ENCODE peak calls at places on chromosomes 11 and 22, in nine cellular contexts. One of them, this sample, is unnamed.
A peak's percentile ranks its signal among the peaks of the same experiment; 100 is the strongest.

GRCh38 chr22:50318698-50319411 is 8.0 kb downstream of the DENND6B start:
- DNase-seq in PC-3: no peak
- DNase-seq in CD8-positive, alpha-beta T cell: no peak
- DNase-seq in fibroblast of lung: no peak
- DNase-seq in DND-41: no peak
- DNase-seq in HL-60: no peak
- DNase-seq in mammary epithelial cell: no peak
- DNase-seq in OCI-LY7: peak; percentile 93
- DNase-seq in thoracic aorta: no peak
- DNase-seq in this sample: peak; percentile 57

GRCh38 chr11:127345819-127346459 is 345.4 kb upstream of the KIRREL3 start:
- DNase-seq in PC-3: peak; percentile 64
- DNase-seq in CD8-positive, alpha-beta T cell: no peak
- DNase-seq in fibroblast of lung: peak; percentile 16
- DNase-seq in DND-41: peak; percentile 37
- DNase-seq in HL-60: no peak
- DNase-seq in mammary epithelial cell: peak; percentile 9
- DNase-seq in OCI-LY7: peak; percentile 35
- DNase-seq in thoracic aorta: no peak
- DNase-seq in this sample: peak; percentile 34

GRCh38 chr22:42676059-42676607 is 26.9 kb upstream of the CYB5R3 start:
- DNase-seq in PC-3: no peak
- DNase-seq in CD8-positive, alpha-beta T cell: no peak
- DNase-seq in fibroblast of lung: peak; percentile 45
- DNase-seq in DND-41: no peak
- DNase-seq in HL-60: no peak
- DNase-seq in mammary epithelial cell: peak; percentile 30
- DNase-seq in OCI-LY7: no peak
- DNase-seq in thoracic aorta: no peak
- DNase-seq in this sample: no peak

GRCh38 chr11:102081313-102081712 is 28.9 kb upstream of the YAP1 start:
- DNase-seq in PC-3: no peak
- DNase-seq in CD8-positive, alpha-beta T cell: no peak
- DNase-seq in fibroblast of lung: no peak
- DNase-seq in DND-41: no peak
- DNase-seq in HL-60: no peak
- DNase-seq in mammary epithelial cell: no peak
- DNase-seq in OCI-LY7: no peak
- DNase-seq in thoracic aorta: no peak
- DNase-seq in this sample: no peak

GRCh38 chr11:84552791-84553190 is 1074.4 kb downstream of the DLG2 start:
- DNase-seq in PC-3: no peak
- DNase-seq in CD8-positive, alpha-beta T cell: no peak
- DNase-seq in fibroblast of lung: no peak
- DNase-seq in DND-41: no peak
- DNase-seq in HL-60: no peak
- DNase-seq in mammary epithelial cell: no peak
- DNase-seq in OCI-LY7: no peak
- DNase-seq in thoracic aorta: no peak
- DNase-seq in this sample: no peak

GRCh38 chr22:19992481-19992911 is 24.1 kb downstream of the ARVCF start:
- DNase-seq in PC-3: no peak
- DNase-seq in CD8-positive, alpha-beta T cell: no peak
- DNase-seq in fibroblast of lung: no peak
- DNase-seq in DND-41: no peak
- DNase-seq in HL-60: no peak
- DNase-seq in mammary epithelial cell: no peak
- DNase-seq in OCI-LY7: no peak
- DNase-seq in thoracic aorta: no peak
- DNase-seq in this sample: no peak

GRCh38 chr11:23556163-23556750 is 696.0 kb upstream of the CCDC179 start:
- DNase-seq in PC-3: no peak
- DNase-seq in CD8-positive, alpha-beta T cell: no peak
- DNase-seq in fibroblast of lung: no peak
- DNase-seq in DND-41: peak; percentile 64
- DNase-seq in HL-60: no peak
- DNase-seq in mammary epithelial cell: no peak
- DNase-seq in OCI-LY7: no peak
- DNase-seq in thoracic aorta: no peak
- DNase-seq in this sample: no peak

GRCh38 chr11:2267306-2267861 is 3.0 kb downstream of the ASCL2 start:
- DNase-seq in PC-3: no peak
- DNase-seq in CD8-positive, alpha-beta T cell: no peak
- DNase-seq in fibroblast of lung: no peak
- DNase-seq in DND-41: peak; percentile 32
- DNase-seq in HL-60: no peak
- DNase-seq in mammary epithelial cell: no peak
- DNase-seq in OCI-LY7: no peak
- DNase-seq in thoracic aorta: no peak
- DNase-seq in this sample: no peak

GRCh38 chr11:75527130-75527529 is 1.4 kb upstream of the GDPD5 start:
- DNase-seq in PC-3: no peak
- DNase-seq in CD8-positive, alpha-beta T cell: no peak
- DNase-seq in fibroblast of lung: no peak
- DNase-seq in DND-41: no peak
- DNase-seq in HL-60: no peak
- DNase-seq in mammary epithelial cell: no peak
- DNase-seq in OCI-LY7: no peak
- DNase-seq in thoracic aorta: no peak
- DNase-seq in this sample: no peak

DNA sequence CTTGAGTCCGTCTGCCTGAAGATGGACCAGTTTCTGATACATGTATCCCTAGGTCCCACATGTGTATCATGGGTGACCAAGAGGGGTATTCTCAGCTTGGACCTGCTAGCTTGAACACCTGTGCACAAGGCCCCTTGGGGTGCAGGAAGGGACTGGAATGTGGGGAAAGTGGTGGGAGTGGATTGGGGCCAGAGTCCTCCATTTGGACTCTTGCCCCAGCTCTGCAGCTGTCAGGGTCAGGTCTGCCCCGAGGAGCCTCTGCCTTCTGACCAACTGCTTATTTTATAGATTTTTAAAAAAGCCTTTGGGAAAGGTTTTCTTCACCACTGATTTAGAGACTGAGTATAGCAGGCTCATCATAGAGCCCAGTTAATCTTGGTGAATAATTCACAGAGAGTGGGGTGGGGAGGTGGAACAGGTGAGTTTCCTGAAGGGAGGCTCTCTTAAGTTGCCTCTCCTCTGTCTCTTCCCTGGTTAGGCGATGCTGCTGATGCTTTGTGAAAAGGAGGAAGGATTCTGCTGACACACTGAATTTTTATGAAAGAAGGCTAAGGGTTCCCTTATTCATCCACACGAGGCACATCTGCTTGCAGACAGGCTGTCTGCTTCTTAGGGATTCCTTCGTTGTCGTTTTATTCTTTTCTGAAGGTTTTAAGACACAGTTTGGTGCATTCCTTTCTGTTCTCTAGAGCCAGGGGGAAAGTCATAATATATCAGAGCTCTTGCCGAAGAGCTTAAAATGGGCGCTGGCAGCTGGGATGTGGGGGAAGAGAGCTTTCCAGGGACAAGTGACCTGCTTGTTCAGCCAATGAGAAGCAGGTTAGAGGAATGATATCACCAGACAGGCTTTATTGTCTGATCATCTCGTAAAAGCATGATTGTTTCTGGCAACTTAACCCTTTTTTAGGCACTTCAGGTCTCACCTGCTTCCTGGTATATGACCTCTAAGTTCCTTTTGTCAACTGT is 19.9 kb downstream of the TRIM44 start:
- DNase-seq in PC-3: no peak
- DNase-seq in CD8-positive, alpha-beta T cell: no peak
- DNase-seq in fibroblast of lung: peak; percentile 19
- DNase-seq in DND-41: no peak
- DNase-seq in HL-60: no peak
- DNase-seq in mammary epithelial cell: no peak
- DNase-seq in OCI-LY7: no peak
- DNase-seq in thoracic aorta: no peak
- DNase-seq in this sample: no peak
- H3K4me3 ChIP-seq in PC-3: no peak overlapping the region
- H3K4me3 ChIP-seq in CD8-positive, alpha-beta T cell: no peak overlapping the region
- H3K4me3 ChIP-seq in fibroblast of lung: no peak overlapping the region
- H3K4me3 ChIP-seq in DND-41: no peak overlapping the region
- H3K4me3 ChIP-seq in HL-60: no peak overlapping the region
- H3K4me3 ChIP-seq in mammary epithelial cell: no peak overlapping the region
- H3K4me3 ChIP-seq in OCI-LY7: no peak overlapping the region
- H3K4me3 ChIP-seq in thoracic aorta: no peak overlapping the region
- H3K4me3 ChIP-seq in this sample: no peak overlapping the region

DNA sequence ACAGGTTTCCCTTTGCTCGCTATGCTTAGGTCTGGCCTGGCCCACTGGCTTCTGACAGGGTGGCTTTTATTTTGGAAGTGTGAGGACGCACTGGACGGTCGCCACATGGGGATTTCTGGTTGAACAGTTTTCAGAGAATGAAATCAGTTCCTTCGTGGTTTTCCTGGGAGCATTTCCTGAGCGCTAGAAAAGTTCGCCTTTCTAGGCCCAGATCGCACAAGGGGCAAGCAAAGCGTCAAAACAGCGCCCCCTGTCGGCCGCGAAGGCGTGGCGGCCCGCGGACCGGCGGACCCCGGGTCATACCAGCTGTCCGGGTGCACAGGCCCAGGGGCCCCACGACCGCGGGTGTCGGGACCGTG is 12.7 kb upstream of the CYP2R1 start:
- DNase-seq in PC-3: no peak
- DNase-seq in CD8-positive, alpha-beta T cell: peak; percentile 82
- DNase-seq in fibroblast of lung: peak; percentile 75
- DNase-seq in DND-41: peak; percentile 20
- DNase-seq in HL-60: no peak
- DNase-seq in mammary epithelial cell: no peak
- DNase-seq in OCI-LY7: peak; percentile 61
- DNase-seq in thoracic aorta: no peak
- DNase-seq in this sample: peak; percentile 83
- TF ChIP-seq CTCF in PC-3: peak; percentile 35
- TF ChIP-seq CTCF in CD8-positive, alpha-beta T cell: peak; percentile 95
- TF ChIP-seq CTCF in fibroblast of lung: peak; percentile 84
- TF ChIP-seq CTCF in DND-41: peak; percentile 61
- TF ChIP-seq CTCF in HL-60: peak; percentile 22
- TF ChIP-seq CTCF in mammary epithelial cell: peak; percentile 75
- TF ChIP-seq CTCF in OCI-LY7: peak; percentile 84
- TF ChIP-seq CTCF in thoracic aorta: peak; percentile 94
- TF ChIP-seq CTCF in this sample: peak; percentile 87

GRCh38 chr11:61724437-61724836 is 28.0 kb upstream of the MYRF start:
- DNase-seq in PC-3: no peak
- DNase-seq in CD8-positive, alpha-beta T cell: no peak
- DNase-seq in fibroblast of lung: no peak
- DNase-seq in DND-41: no peak
- DNase-seq in HL-60: no peak
- DNase-seq in mammary epithelial cell: no peak
- DNase-seq in OCI-LY7: no peak
- DNase-seq in thoracic aorta: no peak
- DNase-seq in this sample: no peak
- H3K4me3 ChIP-seq in PC-3: no peak overlapping the region
- H3K4me3 ChIP-seq in CD8-positive, alpha-beta T cell: no peak overlapping the region
- H3K4me3 ChIP-seq in fibroblast of lung: no peak overlapping the region
- H3K4me3 ChIP-seq in DND-41: no peak overlapping the region
- H3K4me3 ChIP-seq in HL-60: no peak overlapping the region
- H3K4me3 ChIP-seq in mammary epithelial cell: no peak overlapping the region
- H3K4me3 ChIP-seq in OCI-LY7: no peak overlapping the region
- H3K4me3 ChIP-seq in thoracic aorta: no peak overlapping the region
- H3K4me3 ChIP-seq in this sample: no peak overlapping the region

GRCh38 chr11:14809466-14809865 is 82.6 kb downstream of the CYP2R1 start:
- DNase-seq in PC-3: no peak
- DNase-seq in CD8-positive, alpha-beta T cell: no peak
- DNase-seq in fibroblast of lung: peak; percentile 29
- DNase-seq in DND-41: no peak
- DNase-seq in HL-60: no peak
- DNase-seq in mammary epithelial cell: no peak
- DNase-seq in OCI-LY7: no peak
- DNase-seq in thoracic aorta: no peak
- DNase-seq in this sample: no peak

GRCh38 chr11:14813506-14813905 is 78.5 kb downstream of the CYP2R1 start:
- DNase-seq in PC-3: no peak
- DNase-seq in CD8-positive, alpha-beta T cell: no peak
- DNase-seq in fibroblast of lung: no peak
- DNase-seq in DND-41: no peak
- DNase-seq in HL-60: no peak
- DNase-seq in mammary epithelial cell: no peak
- DNase-seq in OCI-LY7: no peak
- DNase-seq in thoracic aorta: no peak
- DNase-seq in this sample: no peak

DNA sequence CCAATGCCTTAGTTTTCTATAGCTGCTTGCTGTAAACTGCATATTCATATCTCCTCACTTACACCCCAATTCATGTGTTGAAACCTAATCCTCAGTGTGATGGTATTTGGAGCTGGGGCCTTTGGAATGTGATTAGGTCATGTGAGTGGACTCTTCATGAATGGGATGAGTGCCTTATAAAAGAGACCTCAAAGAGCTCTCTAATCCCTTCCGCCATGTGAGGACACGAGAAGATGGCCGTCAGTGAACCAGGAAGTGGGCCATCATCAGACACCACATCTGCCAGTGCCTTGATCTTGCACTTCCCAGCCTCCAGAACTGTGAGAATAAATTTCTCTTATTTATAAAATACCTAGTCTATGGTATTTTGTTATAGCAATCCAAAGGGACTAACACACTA is 79.3 kb downstream of the CYP2R1 start:
- DNase-seq in PC-3: no peak
- DNase-seq in CD8-positive, alpha-beta T cell: no peak
- DNase-seq in fibroblast of lung: no peak
- DNase-seq in DND-41: no peak
- DNase-seq in HL-60: no peak
- DNase-seq in mammary epithelial cell: no peak
- DNase-seq in OCI-LY7: no peak
- DNase-seq in thoracic aorta: no peak
- DNase-seq in this sample: no peak
- TF ChIP-seq CTCF in PC-3: no peak
- TF ChIP-seq CTCF in CD8-positive, alpha-beta T cell: no peak
- TF ChIP-seq CTCF in fibroblast of lung: no peak
- TF ChIP-seq CTCF in DND-41: no peak
- TF ChIP-seq CTCF in HL-60: no peak
- TF ChIP-seq CTCF in mammary epithelial cell: no peak
- TF ChIP-seq CTCF in OCI-LY7: no peak
- TF ChIP-seq CTCF in thoracic aorta: no peak
- TF ChIP-seq CTCF in this sample: no peak

DNA sequence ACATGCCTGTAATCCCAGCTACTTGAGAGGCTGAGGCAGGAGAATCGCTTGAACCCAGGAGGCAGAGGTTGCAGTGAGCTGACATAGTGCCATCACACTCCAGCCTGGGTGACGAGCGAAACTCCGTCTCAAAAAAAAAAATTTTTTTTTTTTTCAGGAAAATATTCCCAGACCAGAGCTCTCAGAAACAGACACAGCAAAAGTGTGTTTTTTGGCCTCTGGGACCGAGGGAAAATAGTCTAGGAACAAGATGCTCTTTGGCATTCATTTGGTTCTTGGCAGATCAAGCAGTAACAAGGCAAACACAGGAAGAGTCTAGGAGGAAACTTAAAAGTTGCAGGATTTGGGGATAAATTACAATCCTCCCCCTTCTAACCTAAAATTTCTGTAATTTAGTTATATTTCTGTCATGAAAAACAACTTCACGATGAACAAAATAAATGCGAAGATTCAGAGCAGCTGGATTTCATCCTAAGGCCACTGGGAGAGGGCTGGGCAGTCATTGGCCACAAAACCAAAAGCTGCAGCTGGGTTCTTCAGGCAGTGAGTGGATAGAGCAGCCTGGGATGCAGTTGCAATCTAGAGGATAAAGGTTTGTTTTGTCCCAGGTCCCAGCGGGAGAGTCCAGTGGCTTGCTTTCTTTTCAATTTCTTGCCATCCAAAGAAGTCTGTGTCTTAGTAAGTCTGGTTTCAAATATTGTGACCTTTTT is 19.7 kb downstream of the ATG16L2 start:
- DNase-seq in PC-3: no peak
- DNase-seq in CD8-positive, alpha-beta T cell: no peak
- DNase-seq in fibroblast of lung: peak; percentile 64
- DNase-seq in DND-41: no peak
- DNase-seq in HL-60: no peak
- DNase-seq in mammary epithelial cell: no peak
- DNase-seq in OCI-LY7: no peak
- DNase-seq in thoracic aorta: no peak
- DNase-seq in this sample: no peak
- H3K4me3 ChIP-seq in PC-3: no peak overlapping the region
- H3K4me3 ChIP-seq in CD8-positive, alpha-beta T cell: no peak overlapping the region
- H3K4me3 ChIP-seq in fibroblast of lung: no peak overlapping the region
- H3K4me3 ChIP-seq in DND-41: no peak overlapping the region
- H3K4me3 ChIP-seq in HL-60: no peak overlapping the region
- H3K4me3 ChIP-seq in mammary epithelial cell: no peak overlapping the region
- H3K4me3 ChIP-seq in OCI-LY7: no peak overlapping the region
- H3K4me3 ChIP-seq in thoracic aorta: peak overlapping the region; percentile 18
- H3K4me3 ChIP-seq in this sample: no peak overlapping the region

This sample was measured in GM12865.